ENCODE peak calls at places on chromosomes 13 and 19, in five cellular contexts. A is KBM-7, Z is NCI-H1417, Q is iris pigment epithelial cell, V is amniotic epithelial cell. R is an unnamed sample.

GRCh38 chr13:26442541-26442940 is 114.9 kb upstream of the WASF3 start:
- DNase-seq in A (no peak), Z (no peak), Q (peak; percentile 57), V (peak; percentile 7), R (no peak)

GRCh38 chr19:14333101-14333871 is 48.0 kb upstream of the ADGRE5 start:
- DNase-seq in A (no peak), Z (no peak), Q (peak; percentile 46), V (peak; percentile 14), R (no peak)

GRCh38 chr19:38734426-38735256 is 9.6 kb downstream of the CAPN12 start:
- DNase-seq in A (peak; percentile 61), Z (no peak), Q (no peak), V (no peak), R (peak; percentile 38)

GRCh38 chr13:25478186-25478585 is 106.4 kb downstream of the ATP8A2 start:
- DNase-seq in A (no peak), Z (no peak), Q (no peak), V (peak; percentile 96), R (peak; percentile 53)

GRCh38 chr13:43883636-43884035 is 3.9 kb downstream of the LACC1 start:
- DNase-seq in A (no peak), Z (no peak), Q (no peak), V (peak; percentile 44), R (no peak)

GRCh38 chr19:58575183-58576041 is 2.3 kb upstream of the MZF1 start:
- DNase-seq in A (peak; percentile 94), Z (no peak), Q (peak; percentile 93), V (peak; percentile 86), R (peak; percentile 78)

GRCh38 chr13:46698015-46698414 is 98.9 kb downstream of the ESD start:
- DNase-seq in A (no peak), Z (no peak), Q (no peak), V (no peak), R (no peak)

GRCh38 chr13:42396901-42397670 is 125.1 kb downstream of the AKAP11 start:
- DNase-seq in A (no peak), Z (no peak), Q (no peak), V (no peak), R (no peak)

GRCh38 chr19:1251233-1251502 is 2.8 kb downstream of the MIDN start:
- DNase-seq in A (peak; percentile 86), Z (peak; percentile 78), Q (peak; percentile 81), V (peak; percentile 74), R (no peak)

GRCh38 chr19:34291235-34291634 is 36.9 kb downstream of the GARRE1 start:
- DNase-seq in A (no peak), Z (no peak), Q (no peak), V (no peak), R (no peak)